ENCODE peak calls at places on chromosomes 1 and 21, in four cellular contexts. One of them, this sample, is unnamed.

GRCh38 chr1:222736972-222737371 is at the start of gene FAM177B:
- DNase-seq in stimulated activated CD8-positive, alpha-beta memory T cell treated with anti-CD3 and anti-CD28 coated beads, Interleukin-7, amount 100 ng/mL, for 4 hours: no peak
- DNase-seq in hypothalamus: no peak
- DNase-seq in hippocampal formation: no peak
- DNase-seq in this sample: no peak

GRCh38 chr1:234565132-234565531 is 44.8 kb downstream of the IRF2BP2 start:
- DNase-seq in stimulated activated CD8-positive, alpha-beta memory T cell treated with anti-CD3 and anti-CD28 coated beads, Interleukin-7, amount 100 ng/mL, for 4 hours: no peak
- DNase-seq in hypothalamus: no peak
- DNase-seq in hippocampal formation: no peak
- DNase-seq in this sample: no peak

GRCh38 chr1:67983867-67984266 is 66.6 kb downstream of the DIRAS3 start:
- DNase-seq in stimulated activated CD8-positive, alpha-beta memory T cell treated with anti-CD3 and anti-CD28 coated beads, Interleukin-7, amount 100 ng/mL, for 4 hours: no peak
- DNase-seq in hypothalamus: no peak
- DNase-seq in hippocampal formation: no peak
- DNase-seq in this sample: no peak

GRCh38 chr21:45381036-45381787 is 23.8 kb upstream of the COL18A1 start:
- DNase-seq in stimulated activated CD8-positive, alpha-beta memory T cell treated with anti-CD3 and anti-CD28 coated beads, Interleukin-7, amount 100 ng/mL, for 4 hours: no peak
- DNase-seq in hypothalamus: no peak
- DNase-seq in hippocampal formation: no peak
- DNase-seq in this sample: no peak

GRCh38 chr1:76921590-76921989 is 54.3 kb downstream of the ST6GALNAC5 start:
- DNase-seq in stimulated activated CD8-positive, alpha-beta memory T cell treated with anti-CD3 and anti-CD28 coated beads, Interleukin-7, amount 100 ng/mL, for 4 hours: no peak
- DNase-seq in hypothalamus: no peak
- DNase-seq in hippocampal formation: no peak
- DNase-seq in this sample: no peak

GRCh38 chr1:205934788-205935187 is 8.5 kb downstream of the SLC26A9 start:
- DNase-seq in stimulated activated CD8-positive, alpha-beta memory T cell treated with anti-CD3 and anti-CD28 coated beads, Interleukin-7, amount 100 ng/mL, for 4 hours: no peak
- DNase-seq in hypothalamus: no peak
- DNase-seq in hippocampal formation: no peak
- DNase-seq in this sample: no peak

GRCh38 chr1:62484824-62485468 is 48.1 kb downstream of the USP1 start:
- DNase-seq in stimulated activated CD8-positive, alpha-beta memory T cell treated with anti-CD3 and anti-CD28 coated beads, Interleukin-7, amount 100 ng/mL, for 4 hours: no peak
- DNase-seq in hypothalamus: no peak
- DNase-seq in hippocampal formation: no peak
- DNase-seq in this sample: no peak

GRCh38 chr1:19347538-19348177 is 35.5 kb downstream of the SLC66A1 start:
- DNase-seq in stimulated activated CD8-positive, alpha-beta memory T cell treated with anti-CD3 and anti-CD28 coated beads, Interleukin-7, amount 100 ng/mL, for 4 hours: no peak
- DNase-seq in hypothalamus: no peak
- DNase-seq in hippocampal formation: no peak
- DNase-seq in this sample: no peak

GRCh38 chr1:186154651-186155050 is 220.4 kb downstream of the TPR start:
- DNase-seq in stimulated activated CD8-positive, alpha-beta memory T cell treated with anti-CD3 and anti-CD28 coated beads, Interleukin-7, amount 100 ng/mL, for 4 hours: no peak
- DNase-seq in hypothalamus: no peak
- DNase-seq in hippocampal formation: no peak
- DNase-seq in this sample: no peak